ENCODE peak calls at places on chromosome 20, in nine cellular contexts. R, A, U, Q, M, X, G, O and E are unnamed samples.

GRCh38 chr20:48823476-48823875 is 4.3 kb downstream of the PREX1 start:
- DNase-seq in R (no peak), A (no peak), U (no peak), Q (no peak), M (no peak), X (no peak), G (no peak), O (no peak), E (no peak)

GRCh38 chr20:48339147-48339985 is 488.4 kb downstream of the PREX1 start:
- DNase-seq in R (peak; percentile 22), A (no peak), U (no peak), Q (no peak), M (no peak), X (peak; percentile 77), G (no peak), O (no peak), E (peak; percentile 70)

GRCh38 chr20:6381887-6382286 is 259.1 kb upstream of the FERMT1 start:
- DNase-seq in R (peak; percentile 29), A (no peak), U (no peak), Q (no peak), M (peak; percentile 20), X (peak; percentile 44), G (no peak), O (no peak), E (no peak)

GRCh38 chr20:20207291-20207690 is 155.0 kb downstream of the CFAP61 start:
- DNase-seq in R (no peak), A (no peak), U (no peak), Q (no peak), M (no peak), X (no peak), G (no peak), O (no peak), E (no peak)

GRCh38 chr20:1946762-1947534 is 46.9 kb downstream of the PDYN start:
- DNase-seq in R (peak; percentile 26), A (no peak), U (no peak), Q (no peak), M (peak; percentile 82), X (peak; percentile 17), G (no peak), O (peak; percentile 11), E (peak; percentile 46)

GRCh38 chr20:53871541-53871940 is 198.9 kb downstream of the BCAS1 start:
- DNase-seq in R (no peak), A (no peak), U (no peak), Q (no peak), M (no peak), X (no peak), G (no peak), O (no peak), E (no peak)

GRCh38 chr20:63081351-63081750 is 74.6 kb upstream of the BHLHE23 start:
- DNase-seq in R (no peak), A (no peak), U (no peak), Q (no peak), M (no peak), X (no peak), G (no peak), O (no peak), E (no peak)

GRCh38 chr20:60215786-60216730 is 257.8 kb downstream of the CDH26 start:
- DNase-seq in R (no peak), A (no peak), U (no peak), Q (peak; percentile 77), M (no peak), X (no peak), G (no peak), O (no peak), E (no peak)